ENCODE peak calls at places on chromosome 18, in six cellular contexts. D is fibroblast of lung, F is skeletal muscle cell, W is IMR-90, C is GM12865, O is upper lobe of right lung. Z is an unnamed sample.

GRCh38 chr18:58603365-58604067 is 25.4 kb downstream of the ALPK2 start:
- DNase-seq in D (peak), F (peak), W (peak), C (no peak), O (no peak), Z (no peak)

GRCh38 chr18:77114564-77115391 is 17.8 kb downstream of the MBP start:
- DNase-seq in D (peak), F (no peak), W (peak), C (no peak), O (peak), Z (no peak)

GRCh38 chr18:5895300-5895885 is at the start of gene TMEM200C:
- DNase-seq in D (peak), F (no peak), W (peak), C (peak), O (peak), Z (no peak)

GRCh38 chr18:36769172-36769571 is 59.6 kb downstream of the TPGS2 start:
- DNase-seq in D (peak), F (no peak), W (peak), C (no peak), O (no peak), Z (no peak)

GRCh38 chr18:61589053-61589723 is 256.0 kb downstream of the CDH20 start:
- DNase-seq in D (no peak), F (no peak), W (peak), C (no peak), O (no peak), Z (no peak)

GRCh38 chr18:76410033-76410432 is 85.0 kb downstream of the ZNF516 start:
- DNase-seq in D (no peak), F (no peak), W (no peak), C (no peak), O (no peak), Z (no peak)

GRCh38 chr18:7467708-7468466 is 99.2 kb upstream of the PTPRM start:
- DNase-seq in D (peak), F (no peak), W (peak), C (no peak), O (no peak), Z (peak)

GRCh38 chr18:63157293-63158011 is 162.1 kb downstream of the BCL2 start:
- DNase-seq in D (no peak), F (no peak), W (no peak), C (peak), O (no peak), Z (no peak)

GRCh38 chr18:35641467-35641866 is 59.9 kb downstream of the GALNT1 start:
- DNase-seq in D (no peak), F (no peak), W (no peak), C (no peak), O (no peak), Z (no peak)

GRCh38 chr18:40109251-40110049 is 1845.6 kb upstream of the PIK3C3 start:
- DNase-seq in D (no peak), F (no peak), W (no peak), C (peak), O (no peak), Z (no peak)

GRCh38 chr18:8041526-8042111 is 474.5 kb downstream of the PTPRM start:
- DNase-seq in D (no peak), F (no peak), W (no peak), C (no peak), O (no peak), Z (no peak)

GRCh38 chr18:9648431-9649163 is 34.2 kb upstream of the PPP4R1 start:
- DNase-seq in D (no peak), F (no peak), W (no peak), C (peak), O (no peak), Z (no peak)

GRCh38 chr18:54883816-54884604 is 55.7 kb downstream of the RAB27B start:
- DNase-seq in D (peak), F (no peak), W (peak), C (no peak), O (no peak), Z (no peak)

GRCh38 chr18:67292814-67293213 is 223.7 kb downstream of the DSEL start:
- DNase-seq in D (no peak), F (no peak), W (no peak), C (no peak), O (no peak), Z (no peak)

GRCh38 chr18:27061488-27062095 is 123.5 kb downstream of the CHST9 start:
- DNase-seq in D (no peak), F (no peak), W (no peak), C (no peak), O (no peak), Z (no peak)

GRCh38 chr18:7684966-7685365 is 117.8 kb downstream of the PTPRM start:
- DNase-seq in D (peak), F (no peak), W (no peak), C (no peak), O (no peak), Z (no peak)

GRCh38 chr18:78558101-78558810 is 421.4 kb upstream of the SALL3 start:
- DNase-seq in D (no peak), F (no peak), W (no peak), C (no peak), O (no peak), Z (no peak)

GRCh38 chr18:27277554-27277953 is 92.4 kb upstream of the CHST9 start:
- DNase-seq in D (no peak), F (no peak), W (no peak), C (no peak), O (no peak), Z (no peak)

GRCh38 chr18:70464343-70465114 is 175.7 kb downstream of the SOCS6 start:
- DNase-seq in D (peak), F (peak), W (peak), C (peak), O (peak), Z (no peak)

GRCh38 chr18:12093520-12094257 is at the start of gene ANKRD62:
- DNase-seq in D (no peak), F (no peak), W (no peak), C (no peak), O (no peak), Z (no peak)

GRCh38 chr18:58606236-58606635 is 22.7 kb downstream of the ALPK2 start:
- DNase-seq in D (no peak), F (no peak), W (no peak), C (no peak), O (no peak), Z (no peak)

GRCh38 chr18:48894266-48894600 is 56.5 kb downstream of the SMAD7 start:
- DNase-seq in D (no peak), F (no peak), W (no peak), C (no peak), O (no peak), Z (no peak)

GRCh38 chr18:48892146-48892855 is 58.5 kb downstream of the SMAD7 start:
- DNase-seq in D (no peak), F (no peak), W (no peak), C (no peak), O (peak), Z (no peak)

GRCh38 chr18:48893559-48894265 is 57.1 kb downstream of the SMAD7 start:
- DNase-seq in D (no peak), F (no peak), W (no peak), C (no peak), O (peak), Z (no peak)

GRCh38 chr18:48891721-48892120 is 59.0 kb downstream of the SMAD7 start:
- DNase-seq in D (no peak), F (no peak), W (no peak), C (no peak), O (no peak), Z (no peak)

GRCh38 chr18:48893061-48893558 is 57.7 kb downstream of the SMAD7 start:
- DNase-seq in D (no peak), F (no peak), W (no peak), C (no peak), O (no peak), Z (no peak)
- H3K4me3 ChIP-seq in D (no peak), F (no peak), W (no peak), C (no peak), O (no peak), Z (no peak)

GRCh38 chr18:3269900-3270299 is 8.0 kb downstream of the MYL12B start:
- DNase-seq in D (no peak), F (no peak), W (no peak), C (no peak), O (no peak), Z (no peak)

GRCh38 chr18:3268306-3268705 is 6.4 kb downstream of the MYL12B start:
- DNase-seq in D (no peak), F (no peak), W (no peak), C (no peak), O (no peak), Z (no peak)

GRCh38 chr18:3269241-3269640 is 7.3 kb downstream of the MYL12B start:
- DNase-seq in D (no peak), F (no peak), W (no peak), C (no peak), O (no peak), Z (no peak)

GRCh38 chr18:3273042-3273441 is 11.1 kb downstream of the MYL12B start:
- DNase-seq in D (no peak), F (no peak), W (no peak), C (no peak), O (no peak), Z (no peak)
- H3K4me3 ChIP-seq in D (no peak), F (no peak), W (no peak), C (no peak), O (no peak), Z (no peak)

DNA sequence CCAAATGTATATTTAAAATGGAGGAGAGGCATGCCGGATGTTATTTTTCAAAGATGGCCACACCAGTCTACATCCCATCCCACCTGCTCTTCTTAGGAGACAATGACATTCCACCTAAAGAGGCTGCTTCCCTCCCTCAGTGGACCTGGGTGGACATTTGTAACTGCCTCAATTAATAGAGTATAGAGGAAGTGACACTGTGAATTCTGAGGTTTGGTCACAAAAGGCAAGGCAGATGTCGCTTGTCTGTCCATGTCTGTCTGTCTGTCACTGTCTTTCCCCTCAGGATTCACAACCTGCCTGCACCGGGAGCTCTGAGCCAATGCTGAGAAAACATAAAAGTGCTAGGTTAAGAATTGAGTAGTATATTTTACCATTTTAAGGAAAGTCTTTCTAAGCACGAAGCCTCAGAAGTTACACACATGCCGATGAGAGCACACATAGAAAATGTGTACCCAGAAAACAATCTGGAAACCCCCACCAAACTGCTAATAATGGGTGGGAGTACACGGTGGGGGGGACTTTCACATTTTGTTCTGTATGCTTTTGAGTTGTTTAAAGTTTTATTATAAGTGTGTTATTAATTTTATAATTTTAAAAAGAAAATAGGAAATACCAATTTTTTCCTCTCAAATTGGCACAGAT is 21.0 kb downstream of the MIB1 start:
- DNase-seq in D (no peak), F (no peak), W (no peak), C (peak), O (no peak), Z (no peak)
- H3K4me3 ChIP-seq in D (no peak), F (no peak), W (no peak), C (peak), O (no peak), Z (no peak)

DNA sequence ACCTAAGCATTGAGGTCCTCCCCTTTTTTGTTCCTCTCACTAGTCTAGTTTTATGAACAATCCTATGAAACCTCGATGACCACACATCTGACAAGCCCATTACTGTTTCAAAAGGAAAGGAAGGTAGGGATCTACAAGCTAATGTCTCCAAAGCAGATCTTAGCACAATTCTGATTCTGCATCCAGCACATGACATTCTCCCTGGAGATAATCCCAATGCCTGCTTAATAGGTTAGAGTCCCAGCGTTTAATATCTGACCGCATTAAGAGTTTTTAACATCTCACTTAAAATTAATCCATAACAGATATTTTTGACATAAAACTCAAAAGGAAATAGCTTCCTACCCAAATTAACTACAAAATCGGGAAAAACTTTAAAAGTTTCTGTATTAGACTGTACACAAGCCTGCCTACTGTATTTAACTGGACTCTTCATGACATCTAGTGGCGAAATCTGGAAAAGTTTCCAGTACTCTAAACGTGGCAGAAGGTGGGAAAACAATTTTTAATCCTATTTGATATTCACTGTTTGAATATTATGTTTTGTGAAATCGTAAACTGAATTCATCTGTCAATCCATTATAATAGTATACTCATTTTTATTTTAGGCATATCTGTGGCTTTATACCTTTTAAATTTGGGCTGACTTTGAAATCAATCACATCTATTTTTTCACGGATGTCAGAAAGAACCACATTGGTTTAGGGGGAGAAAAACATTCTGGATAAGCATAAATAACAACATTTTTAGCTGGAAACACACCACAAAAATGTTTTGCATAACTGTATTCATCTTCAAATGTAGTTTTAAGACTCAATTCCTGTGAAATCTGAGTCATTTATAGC is 62.4 kb downstream of the TXNL1 start:
- DNase-seq in D (peak), F (peak), W (peak), C (peak), O (no peak), Z (no peak)
- H3K4me3 ChIP-seq in D (no peak), F (no peak), W (no peak), C (no peak), O (no peak), Z (no peak)